ENCODE peak calls at places on chromosomes 4 and X, in six cellular contexts. One of them, this sample, is unnamed.
A peak's percentile ranks its signal among the peaks of the same experiment; 100 is the strongest.

GRCh38 chr4:10781805-10782204 is 97.2 kb upstream of the CLNK start:
- DNase-seq in ovary: no peak
- DNase-seq in aorta: no peak
- DNase-seq in GF-D8: no peak
- DNase-seq in Calu3: no peak
- DNase-seq in H4: no peak
- DNase-seq in this sample: no peak

GRCh38 chrX:20499763-20500162 is 233.1 kb upstream of the RPS6KA3 start:
- DNase-seq in ovary: no peak
- DNase-seq in aorta: no peak
- DNase-seq in Calu3: no peak
- DNase-seq in H4: no peak
- DNase-seq in GF-D8: no peak
- DNase-seq in this sample: no peak

GRCh38 chr4:148367756-148368155 is 74.5 kb downstream of the NR3C2 start:
- DNase-seq in Calu3: no peak
- DNase-seq in ovary: no peak
- DNase-seq in aorta: no peak
- DNase-seq in GF-D8: no peak
- DNase-seq in H4: no peak
- DNase-seq in this sample: no peak

GRCh38 chr4:25160714-25161598 is 707 bp upstream of the SEPSECS start:
- DNase-seq in H4: peak; percentile 47
- DNase-seq in aorta: no peak
- DNase-seq in ovary: no peak
- DNase-seq in Calu3: no peak
- DNase-seq in GF-D8: no peak
- DNase-seq in this sample: no peak

GRCh38 chr4:54645830-54646229 is 11.9 kb upstream of the KIT start:
- DNase-seq in H4: peak; percentile 41
- DNase-seq in aorta: no peak
- DNase-seq in GF-D8: no peak
- DNase-seq in ovary: no peak
- DNase-seq in Calu3: no peak
- DNase-seq in this sample: no peak

GRCh38 chrX:48558270-48558669 is 16.0 kb upstream of the RBM3 start:
- DNase-seq in H4: no peak
- DNase-seq in ovary: no peak
- DNase-seq in aorta: no peak
- DNase-seq in Calu3: no peak
- DNase-seq in GF-D8: no peak
- DNase-seq in this sample: no peak

GRCh38 chrX:24259544-24260240 is 54.2 kb downstream of the SUPT20HL2 start:
- DNase-seq in aorta: no peak
- DNase-seq in H4: peak; percentile 59
- DNase-seq in Calu3: peak; percentile 43
- DNase-seq in ovary: peak; percentile 44
- DNase-seq in GF-D8: peak; percentile 34
- DNase-seq in this sample: peak; percentile 50

GRCh38 chr4:154781126-154781982 is at the start of gene RBM46:
- DNase-seq in Calu3: no peak
- DNase-seq in GF-D8: no peak
- DNase-seq in H4: no peak
- DNase-seq in ovary: peak; percentile 14
- DNase-seq in aorta: no peak
- DNase-seq in this sample: no peak

GRCh38 chr4:74522251-74522991 is 77.5 kb downstream of the AREG start:
- DNase-seq in Calu3: no peak
- DNase-seq in aorta: no peak
- DNase-seq in GF-D8: no peak
- DNase-seq in H4: no peak
- DNase-seq in ovary: no peak
- DNase-seq in this sample: no peak

GRCh38 chr4:171721937-171722336 is 91.3 kb upstream of the GALNTL6 start:
- DNase-seq in Calu3: no peak
- DNase-seq in H4: no peak
- DNase-seq in GF-D8: no peak
- DNase-seq in aorta: no peak
- DNase-seq in ovary: no peak
- DNase-seq in this sample: no peak

GRCh38 chr4:185665655-185666054 is 130.3 kb upstream of the PDLIM3 start:
- DNase-seq in ovary: no peak
- DNase-seq in H4: no peak
- DNase-seq in GF-D8: no peak
- DNase-seq in aorta: no peak
- DNase-seq in Calu3: no peak
- DNase-seq in this sample: no peak

GRCh38 chrX:109475174-109475891 is 6.6 kb downstream of the GUCY2F start:
- DNase-seq in Calu3: peak; percentile 41
- DNase-seq in GF-D8: no peak
- DNase-seq in ovary: peak; percentile 23
- DNase-seq in aorta: no peak
- DNase-seq in H4: peak; percentile 48
- DNase-seq in this sample: peak; percentile 54

GRCh38 chr4:55018978-55019377 is 106.4 kb downstream of the KDR start:
- DNase-seq in GF-D8: no peak
- DNase-seq in ovary: no peak
- DNase-seq in H4: no peak
- DNase-seq in Calu3: no peak
- DNase-seq in aorta: no peak
- DNase-seq in this sample: no peak

GRCh38 chrX:154541896-154542722 is 4.5 kb downstream of the G6PD start:
- DNase-seq in Calu3: peak; percentile 80
- DNase-seq in aorta: peak; percentile 93
- DNase-seq in H4: peak; percentile 90
- DNase-seq in ovary: peak; percentile 88
- DNase-seq in GF-D8: peak; percentile 61
- DNase-seq in this sample: peak; percentile 34

GRCh38 chr4:182014989-182015388 is 228.2 kb upstream of the TENM3 start:
- DNase-seq in aorta: no peak
- DNase-seq in H4: no peak
- DNase-seq in ovary: no peak
- DNase-seq in Calu3: no peak
- DNase-seq in GF-D8: no peak
- DNase-seq in this sample: no peak

GRCh38 chr4:17092990-17093880 is 194.8 kb upstream of the LDB2 start:
- DNase-seq in aorta: no peak
- DNase-seq in Calu3: no peak
- DNase-seq in H4: no peak
- DNase-seq in GF-D8: no peak
- DNase-seq in ovary: no peak
- DNase-seq in this sample: no peak

GRCh38 chr4:5191831-5192230 is 140.6 kb downstream of the STK32B start:
- DNase-seq in H4: no peak
- DNase-seq in Calu3: no peak
- DNase-seq in GF-D8: no peak
- DNase-seq in aorta: no peak
- DNase-seq in ovary: no peak
- DNase-seq in this sample: no peak

GRCh38 chr4:59200992-59201391 is 1999.1 kb upstream of the ADGRL3 start:
- DNase-seq in aorta: no peak
- DNase-seq in GF-D8: no peak
- DNase-seq in H4: no peak
- DNase-seq in Calu3: no peak
- DNase-seq in ovary: no peak
- DNase-seq in this sample: no peak

GRCh38 chr4:38548256-38548655 is 115.7 kb upstream of the KLF3 start:
- DNase-seq in Calu3: no peak
- DNase-seq in GF-D8: no peak
- DNase-seq in aorta: no peak
- DNase-seq in H4: no peak
- DNase-seq in ovary: no peak
- DNase-seq in this sample: no peak

GRCh38 chrX:50812995-50813842 is 775 bp downstream of the SHROOM4 start:
- DNase-seq in ovary: peak; percentile 21
- DNase-seq in H4: no peak
- DNase-seq in aorta: peak; percentile 82
- DNase-seq in Calu3: peak; percentile 38
- DNase-seq in GF-D8: no peak
- DNase-seq in this sample: no peak

GRCh38 chrX:19824603-19825002 is 62.8 kb downstream of the SH3KBP1 start:
- DNase-seq in H4: no peak
- DNase-seq in ovary: no peak
- DNase-seq in Calu3: no peak
- DNase-seq in GF-D8: no peak
- DNase-seq in aorta: no peak
- DNase-seq in this sample: no peak

GRCh38 chr4:104451573-104451972 is 43.1 kb downstream of the CXXC4 start:
- DNase-seq in Calu3: no peak
- DNase-seq in GF-D8: no peak
- DNase-seq in aorta: no peak
- DNase-seq in H4: peak; percentile 16
- DNase-seq in ovary: no peak
- DNase-seq in this sample: no peak

GRCh38 chr4:24799544-24800272 is 4.3 kb downstream of the SOD3 start:
- DNase-seq in GF-D8: no peak
- DNase-seq in Calu3: no peak
- DNase-seq in ovary: peak; percentile 29
- DNase-seq in H4: no peak
- DNase-seq in aorta: peak; percentile 75
- DNase-seq in this sample: no peak

GRCh38 chrX:54492340-54492739 is 3.7 kb downstream of the FGD1 start:
- DNase-seq in Calu3: no peak
- DNase-seq in aorta: peak; percentile 91
- DNase-seq in GF-D8: no peak
- DNase-seq in H4: no peak
- DNase-seq in ovary: no peak
- DNase-seq in this sample: no peak

GRCh38 chrX:10884246-10884645 is 226.9 kb upstream of the HCCS start:
- DNase-seq in ovary: no peak
- DNase-seq in H4: no peak
- DNase-seq in GF-D8: no peak
- DNase-seq in Calu3: no peak
- DNase-seq in aorta: no peak
- DNase-seq in this sample: no peak